ENCODE peak calls at places on chromosomes 2 and 18, in nine cellular contexts. T, B, Q, M, L, F, N, Y and P are unnamed samples.

GRCh38 chr2:110116033-110116710 is 550 bp upstream of the MALL start:
- DNase-seq in T (peak; percentile 56), B (no peak), Q (peak; percentile 72), M (peak; percentile 50), L (peak; percentile 90), F (peak; percentile 71), N (peak; percentile 53), Y (no peak), P (peak; percentile 62)

GRCh38 chr2:235187806-235188205 is 236.0 kb downstream of the SH3BP4 start:
- DNase-seq in T (no peak), B (no peak), Q (no peak), M (no peak), L (no peak), F (no peak), N (no peak), Y (no peak), P (no peak)

GRCh38 chr18:22564036-22564435 is 146.3 kb upstream of the CTAGE1 start:
- DNase-seq in T (no peak), B (no peak), Q (no peak), M (no peak), L (peak; percentile 53), F (no peak), N (no peak), Y (no peak), P (no peak)

GRCh38 chr18:45167631-45168225 is 447.5 kb upstream of the SLC14A2 start:
- DNase-seq in T (no peak), B (no peak), Q (no peak), M (no peak), L (peak; percentile 87), F (peak; percentile 51), N (no peak), Y (no peak), P (no peak)

GRCh38 chr2:113124181-113124961 is 3.0 kb upstream of the IL1RN start:
- DNase-seq in T (no peak), B (no peak), Q (no peak), M (no peak), L (peak; percentile 85), F (peak; percentile 42), N (no peak), Y (peak; percentile 61), P (no peak)

GRCh38 chr18:80227472-80227871 is 19.8 kb downstream of the PARD6G start:
- DNase-seq in T (no peak), B (no peak), Q (no peak), M (no peak), L (no peak), F (no peak), N (no peak), Y (no peak), P (no peak)

GRCh38 chr2:37869756-37870155 is 55.3 kb upstream of the RMDN2 start:
- DNase-seq in T (no peak), B (no peak), Q (no peak), M (no peak), L (peak; percentile 92), F (peak; percentile 41), N (no peak), Y (no peak), P (no peak)

GRCh38 chr2:218962859-218963492 is 3.5 kb downstream of the CDK5R2 start:
- DNase-seq in T (peak; percentile 64), B (no peak), Q (peak; percentile 98), M (peak; percentile 84), L (peak; percentile 58), F (peak; percentile 41), N (peak; percentile 98), Y (peak; percentile 52), P (peak; percentile 86)

GRCh38 chr2:159124441-159124911 is 156.0 kb downstream of the TANC1 start:
- DNase-seq in T (peak; percentile 75), B (peak; percentile 5), Q (peak; percentile 48), M (peak; percentile 89), L (peak; percentile 94), F (peak; percentile 75), N (no peak), Y (no peak), P (no peak)

GRCh38 chr18:49207373-49207772 is 253.1 kb downstream of the DYM start:
- DNase-seq in T (peak; percentile 21), B (no peak), Q (no peak), M (no peak), L (peak; percentile 31), F (peak; percentile 77), N (no peak), Y (no peak), P (no peak)

GRCh38 chr18:49214058-49214457 is 246.4 kb downstream of the DYM start:
- DNase-seq in T (no peak), B (no peak), Q (no peak), M (no peak), L (no peak), F (no peak), N (no peak), Y (no peak), P (no peak)

GRCh38 chr18:49212819-49213218 is 247.6 kb downstream of the DYM start:
- DNase-seq in T (no peak), B (no peak), Q (no peak), M (no peak), L (peak; percentile 78), F (no peak), N (no peak), Y (no peak), P (no peak)
- TF ChIP-seq EZH2phosphoT487 in T (no peak), B (no peak), Q (no peak), M (no peak), L (no peak), F (no peak), N (no peak), Y (no peak), P (no peak)

GRCh38 chr2:210287301-210287700 is 27.7 kb downstream of the MYL1 start:
- DNase-seq in T (no peak), B (no peak), Q (peak; percentile 56), M (no peak), L (no peak), F (no peak), N (peak; percentile 68), Y (no peak), P (no peak)
- H3K4me2 ChIP-seq in T (no peak overlapping the region), B (no peak overlapping the region), Q (no peak overlapping the region), M (no peak overlapping the region), L (no peak overlapping the region), F (no peak overlapping the region), N (no peak overlapping the region), Y (no peak overlapping the region), P (no peak overlapping the region)

GRCh38 chr2:240460781-240461431 is 25.4 kb downstream of the GPC1 start:
- DNase-seq in T (no peak), B (no peak), Q (peak; percentile 45), M (no peak), L (no peak), F (no peak), N (no peak), Y (no peak), P (no peak)
- TF ChIP-seq EZH2phosphoT487 in T (no peak), B (no peak), Q (no peak), M (no peak), L (no peak), F (no peak), N (no peak), Y (no peak), P (no peak)

DNA sequence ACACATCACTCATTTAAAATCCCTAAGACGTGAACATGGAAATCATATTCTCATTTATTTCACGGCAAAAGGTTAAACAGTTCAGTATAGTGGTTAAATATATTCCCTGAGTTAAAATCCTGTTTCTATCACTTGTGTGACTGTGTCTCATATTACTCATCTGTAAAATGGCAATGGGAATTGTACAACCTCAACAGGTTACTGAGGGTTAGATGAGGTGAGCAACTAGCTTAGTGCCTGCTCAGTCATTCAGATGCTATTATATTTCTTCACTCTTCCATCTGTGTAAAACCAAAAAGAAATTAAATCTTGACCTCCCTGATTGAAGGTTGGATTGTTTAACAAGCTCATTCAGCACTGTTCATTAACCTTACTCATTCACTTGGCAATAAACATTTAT is 212.4 kb upstream of the STK17B start:
- DNase-seq in T (no peak), B (no peak), Q (no peak), M (no peak), L (peak; percentile 15), F (no peak), N (no peak), Y (no peak), P (no peak)
- H3K4me2 ChIP-seq in T (no peak overlapping the region), B (no peak overlapping the region), Q (no peak overlapping the region), M (no peak overlapping the region), L (no peak overlapping the region), F (no peak overlapping the region), N (no peak overlapping the region), Y (no peak overlapping the region), P (no peak overlapping the region)

GRCh38 chr2:128693630-128694029 is 375.0 kb upstream of the HS6ST1 start:
- DNase-seq in T (no peak), B (no peak), Q (no peak), M (no peak), L (no peak), F (no peak), N (no peak), Y (no peak), P (no peak)

GRCh38 chr2:128696421-128696820 is 377.8 kb upstream of the HS6ST1 start:
- DNase-seq in T (no peak), B (no peak), Q (no peak), M (peak; percentile 38), L (no peak), F (no peak), N (no peak), Y (no peak), P (no peak)

GRCh38 chr2:128691526-128691925 is 372.9 kb upstream of the HS6ST1 start:
- DNase-seq in T (no peak), B (no peak), Q (peak; percentile 9), M (no peak), L (no peak), F (no peak), N (no peak), Y (no peak), P (no peak)

GRCh38 chr2:128692895-128693519 is 374.3 kb upstream of the HS6ST1 start:
- DNase-seq in T (no peak), B (no peak), Q (no peak), M (no peak), L (no peak), F (no peak), N (no peak), Y (no peak), P (no peak)

GRCh38 chr2:128695646-128696240 is 377.1 kb upstream of the HS6ST1 start:
- DNase-seq in T (no peak), B (no peak), Q (no peak), M (no peak), L (no peak), F (no peak), N (no peak), Y (no peak), P (no peak)
- TF ChIP-seq EZH2phosphoT487 in T (no peak), B (no peak), Q (no peak), M (no peak), L (no peak), F (no peak), N (no peak), Y (no peak), P (no peak)

DNA sequence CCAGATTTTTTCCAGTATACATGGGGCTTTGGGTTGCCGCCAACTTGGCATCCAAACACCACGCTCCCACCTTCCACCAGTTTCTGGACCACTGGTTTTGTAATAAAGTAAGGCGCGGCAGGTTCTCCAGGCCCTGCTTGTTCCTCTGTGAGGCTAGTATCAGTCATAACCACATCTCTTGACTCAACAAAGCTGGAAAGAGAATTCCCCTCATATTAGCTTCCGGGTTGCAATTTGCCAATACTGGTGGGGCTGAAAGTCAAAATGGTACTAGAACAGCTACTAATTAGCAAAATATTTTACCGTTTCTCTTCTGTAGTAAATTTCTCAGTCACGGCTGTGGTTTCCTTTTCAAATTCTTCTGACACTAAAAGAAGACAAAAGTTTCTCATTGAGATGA is 25.0 kb downstream of the TTN start:
- DNase-seq in T (no peak), B (no peak), Q (no peak), M (no peak), L (no peak), F (peak; percentile 76), N (no peak), Y (no peak), P (no peak)
- H3K4me2 ChIP-seq in T (no peak overlapping the region), B (no peak overlapping the region), Q (no peak overlapping the region), M (no peak overlapping the region), L (no peak overlapping the region), F (peak overlapping the region; percentile 5), N (no peak overlapping the region), Y (no peak overlapping the region), P (no peak overlapping the region)

GRCh38 chr18:63992751-63993150 is 22.9 kb downstream of the SERPINB8 start:
- DNase-seq in T (no peak), B (no peak), Q (no peak), M (no peak), L (no peak), F (no peak), N (no peak), Y (no peak), P (no peak)
- TF ChIP-seq EZH2phosphoT487 in T (no peak), B (no peak), Q (no peak), M (no peak), L (no peak), F (no peak), N (no peak), Y (no peak), P (no peak)